ENCODE peak calls at places on chromosomes 1 and 21, in seven cellular contexts. Q is sigmoid colon, V is endothelial cell, K is psoas muscle, G is testis, C is heart right ventricle, R is WERI-Rb-1. S is an unnamed sample.

GRCh38 chr1:72221811-72222210 is 60.5 kb downstream of the NEGR1 start:
- DNase-seq in G (no peak), Q (no peak), V (no peak), R (no peak), C (no peak), K (no peak), S (no peak)

GRCh38 chr1:160837558-160838205 is 25.0 kb downstream of the CD244 start:
- DNase-seq in V (no peak), G (peak), K (no peak), R (peak), Q (no peak), C (peak), S (peak)

GRCh38 chr1:26838474-26839338 is 12.2 kb downstream of the ZDHHC18 start:
- DNase-seq in C (no peak), G (no peak), R (no peak), Q (no peak), V (no peak), K (no peak), S (no peak)

GRCh38 chr1:245641384-245641783 is 486.6 kb downstream of the KIF26B start:
- DNase-seq in K (no peak), G (no peak), C (no peak), R (no peak), V (no peak), Q (no peak), S (no peak)

GRCh38 chr1:53942149-53942957 is 3.1 kb downstream of the IFT25 start:
- DNase-seq in G (no peak), Q (no peak), R (no peak), K (no peak), V (no peak), C (no peak), S (no peak)

GRCh38 chr1:92486251-92487077 is at the start of gene GFI1:
- DNase-seq in R (no peak), V (peak), K (peak), G (peak), Q (no peak), C (peak), S (no peak)

GRCh38 chr21:20424943-20425342 is 573.3 kb upstream of the NCAM2 start:
- DNase-seq in Q (no peak), K (no peak), R (peak), G (no peak), C (no peak), V (no peak), S (no peak)

GRCh38 chr1:56639210-56639609 is 5.9 kb upstream of the PRKAA2 start:
- DNase-seq in C (no peak), R (no peak), V (no peak), G (no peak), K (no peak), Q (no peak), S (no peak)

GRCh38 chr1:66197785-66198184 is 336.2 kb upstream of the SGIP1 start:
- DNase-seq in Q (no peak), C (no peak), R (no peak), G (no peak), K (no peak), V (no peak), S (no peak)

GRCh38 chr1:115807723-115808122 is 33.2 kb downstream of the NHLH2 start:
- DNase-seq in V (peak), K (no peak), G (peak), Q (no peak), R (peak), C (no peak), S (peak)

GRCh38 chr1:159071970-159072582 is 4.5 kb downstream of the AIM2 start:
- DNase-seq in V (peak), C (no peak), K (no peak), R (no peak), G (no peak), Q (no peak), S (peak)

GRCh38 chr1:32992489-32993214 is 28.0 kb upstream of the RNF19B start:
- DNase-seq in K (peak), Q (peak), C (peak), R (peak), G (peak), V (no peak), S (peak)

GRCh38 chr1:235757697-235758096 is 108.1 kb upstream of the GNG4 start:
- DNase-seq in V (no peak), K (no peak), C (no peak), G (no peak), R (no peak), Q (no peak), S (no peak)

GRCh38 chr1:65952692-65953091 is 160.0 kb downstream of the PDE4B start:
- DNase-seq in G (no peak), R (no peak), C (no peak), Q (no peak), K (no peak), V (no peak), S (no peak)

GRCh38 chr1:67662884-67663283 is 22.1 kb upstream of the GADD45A start:
- DNase-seq in G (no peak), R (no peak), K (no peak), Q (no peak), V (no peak), C (no peak), S (no peak)

GRCh38 chr1:15624315-15624714 is 7.1 kb downstream of the DDI2 start:
- DNase-seq in Q (no peak), G (no peak), C (no peak), R (no peak), V (no peak), K (no peak), S (no peak)

GRCh38 chr1:167016090-167016750 is 27.1 kb downstream of the MAEL start:
- DNase-seq in C (no peak), G (no peak), K (no peak), V (no peak), Q (no peak), R (no peak), S (no peak)

GRCh38 chr21:26843912-26844257 is 1.3 kb downstream of the ADAMTS1 start:
- DNase-seq in R (no peak), G (no peak), Q (no peak), V (no peak), C (no peak), K (no peak), S (peak)

GRCh38 chr1:228490120-228491078 is 3.2 kb downstream of the RNF187 start:
- DNase-seq in G (no peak), K (peak), V (no peak), R (no peak), Q (no peak), C (no peak), S (no peak)

GRCh38 chr1:234409328-234409727 is 36.1 kb downstream of the COA6 start:
- DNase-seq in V (no peak), R (no peak), Q (no peak), K (no peak), G (no peak), C (no peak), S (no peak)

GRCh38 chr1:76868916-76869315 is 1.6 kb downstream of the ST6GALNAC5 start:
- DNase-seq in Q (no peak), R (no peak), C (no peak), V (peak), G (peak), K (no peak), S (no peak)

GRCh38 chr1:165738794-165739193 is 29.9 kb downstream of the TMCO1 start:
- DNase-seq in K (no peak), Q (no peak), C (no peak), G (no peak), V (no peak), R (no peak), S (no peak)

GRCh38 chr1:179058343-179059184 is 23.3 kb upstream of the TOR3A start:
- DNase-seq in R (no peak), Q (no peak), C (no peak), V (no peak), G (no peak), K (no peak), S (peak)

GRCh38 chr1:154466879-154467767 is 34.9 kb upstream of the TDRD10 start:
- DNase-seq in C (no peak), R (peak), K (no peak), V (no peak), Q (no peak), G (peak), S (no peak)
- TF ChIP-seq CTCF in C (no peak), R (peak), K (no peak), V (no peak), Q (peak), G (no peak), S (peak)

DNA sequence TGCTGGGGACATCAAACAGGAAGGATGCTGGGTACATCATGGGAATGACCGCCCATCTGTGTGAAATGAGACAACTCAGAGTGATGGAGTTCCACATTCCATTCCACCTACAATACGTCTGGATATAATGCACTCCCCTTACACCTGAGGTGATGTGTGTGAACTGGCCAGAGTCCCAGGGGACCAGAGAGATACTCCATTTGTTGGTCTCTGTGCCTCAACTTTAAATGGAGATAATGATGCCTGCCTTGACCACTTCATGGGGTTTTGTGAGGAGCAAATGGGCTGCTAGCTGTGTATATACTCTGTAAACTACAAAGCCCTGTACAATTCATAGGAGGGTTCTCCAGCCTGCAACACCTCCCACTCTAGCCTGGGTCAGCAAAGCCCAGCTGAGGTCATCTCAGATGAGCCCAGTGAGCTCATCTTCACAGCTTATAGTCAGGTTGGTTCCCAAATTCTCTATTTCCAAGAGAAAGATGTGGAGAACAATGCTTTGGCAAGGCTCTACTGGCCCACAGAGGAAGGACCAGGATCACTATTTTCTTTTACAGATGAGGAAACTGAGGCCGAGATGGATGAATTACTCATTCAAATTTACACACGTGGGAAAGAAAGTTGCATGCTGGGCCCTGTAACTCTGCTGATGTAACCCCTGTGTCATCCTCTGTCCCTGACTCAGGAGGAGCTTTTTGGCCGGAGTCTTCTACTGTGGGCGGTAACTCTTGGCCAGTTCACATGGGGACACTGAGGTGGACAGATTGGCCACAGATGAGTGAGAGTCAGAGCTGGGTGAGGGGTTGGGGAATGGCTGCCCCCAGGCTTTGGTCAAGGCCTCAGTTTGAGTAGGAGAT is 105.6 kb upstream of the GCLM start:
- DNase-seq in R (no peak), C (no peak), V (no peak), K (no peak), Q (no peak), G (no peak), S (no peak)
- TF ChIP-seq CTCF in R (no peak), C (no peak), V (no peak), K (no peak), Q (no peak), G (no peak), S (no peak)

GRCh38 chr1:222546091-222546490 is 1.8 kb downstream of the HHIPL2 start:
- DNase-seq in C (no peak), Q (no peak), V (no peak), K (no peak), G (no peak), R (no peak), S (no peak)

GRCh38 chr1:222546548-222547259 is 1.2 kb downstream of the HHIPL2 start:
- DNase-seq in G (no peak), R (peak), C (no peak), Q (no peak), K (no peak), V (no peak), S (peak)

GRCh38 chr1:222547260-222547614 is 667 bp downstream of the HHIPL2 start:
- DNase-seq in C (no peak), G (no peak), K (no peak), Q (no peak), R (no peak), V (no peak), S (no peak)

GRCh38 chr1:222540598-222540995 is 7.3 kb downstream of the HHIPL2 start:
- DNase-seq in V (no peak), R (no peak), Q (no peak), C (no peak), G (no peak), K (no peak), S (no peak)

GRCh38 chr1:222543817-222544216 is 4.1 kb downstream of the HHIPL2 start:
- DNase-seq in V (no peak), G (no peak), C (no peak), R (no peak), Q (no peak), K (no peak), S (no peak)
- TF ChIP-seq CTCF in V (no peak), G (no peak), C (no peak), R (no peak), Q (no peak), K (no peak), S (no peak)

GRCh38 chr1:209620484-209620879 is 31.7 kb downstream of the LAMB3 start:
- DNase-seq in R (no peak), V (no peak), Q (no peak), G (no peak), C (no peak), K (no peak), S (no peak)
- TF ChIP-seq CTCF in R (no peak), V (no peak), Q (no peak), G (no peak), C (no peak), K (no peak), S (no peak)

GRCh38 chr1:20663365-20663764 is 2.2 kb upstream of the DDOST start:
- DNase-seq in R (no peak), K (no peak), Q (no peak), V (no peak), C (no peak), G (no peak), S (no peak)
- TF ChIP-seq CTCF in R (peak), K (no peak), Q (no peak), V (no peak), C (no peak), G (no peak), S (peak)

DNA sequence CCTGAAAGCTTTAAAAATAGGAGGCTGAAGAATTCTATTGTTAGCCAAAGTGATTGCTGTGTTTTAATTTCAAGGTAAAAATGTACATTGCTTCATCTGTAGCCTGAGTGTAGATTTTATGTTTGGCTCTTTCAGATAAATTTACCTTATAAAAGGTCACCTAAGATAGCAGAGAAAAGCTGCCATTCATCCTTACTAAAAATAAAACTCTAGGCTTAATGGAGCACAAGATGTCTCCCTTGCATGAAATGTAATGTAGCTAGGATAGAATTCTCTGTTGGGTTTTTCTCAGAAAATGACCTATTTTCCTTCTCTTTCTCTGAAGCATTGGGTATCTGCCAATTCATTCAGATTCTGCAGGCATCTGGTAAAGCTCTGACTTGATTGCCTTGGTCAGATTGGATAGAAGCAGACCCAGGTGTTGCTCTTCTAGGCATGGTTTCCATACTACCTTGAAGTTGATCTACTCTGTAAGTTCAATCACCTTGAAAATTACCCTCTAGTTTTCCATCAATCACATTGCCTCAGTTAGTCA is 176.6 kb upstream of the GORAB start:
- DNase-seq in K (no peak), G (no peak), C (no peak), V (no peak), Q (no peak), R (no peak), S (no peak)
- TF ChIP-seq CTCF in K (no peak), G (no peak), C (no peak), V (no peak), Q (no peak), R (no peak), S (no peak)

GRCh38 chr1:4768553-4768952 is 114.1 kb downstream of the AJAP1 start:
- DNase-seq in G (no peak), V (no peak), Q (no peak), K (no peak), R (peak), C (no peak), S (no peak)

GRCh38 chr1:4770713-4771112 is 116.3 kb downstream of the AJAP1 start:
- DNase-seq in G (no peak), V (no peak), R (no peak), C (no peak), Q (no peak), K (no peak), S (no peak)

GRCh38 chr1:4771721-4772120 is 117.3 kb downstream of the AJAP1 start:
- DNase-seq in V (no peak), G (no peak), K (no peak), R (no peak), Q (no peak), C (no peak), S (no peak)

GRCh38 chr1:4771267-4771666 is 116.9 kb downstream of the AJAP1 start:
- DNase-seq in G (no peak), C (no peak), K (no peak), R (no peak), Q (no peak), V (no peak), S (no peak)

GRCh38 chr1:4769516-4770280 is 115.3 kb downstream of the AJAP1 start:
- DNase-seq in C (no peak), G (no peak), V (no peak), Q (no peak), K (no peak), R (no peak), S (no peak)
- TF ChIP-seq CTCF in C (no peak), G (no peak), V (no peak), Q (no peak), K (no peak), R (no peak), S (no peak)

S was measured in HFFc6.